ENCODE peak calls at places on chromosomes 11 and 22, in five cellular contexts. Z is CD8-positive, alpha-beta memory T cell; W is OCI-LY7; X is left ventricle myocardium inferior; T is WERI-Rb-1. L is an unnamed sample.

GRCh38 chr11:59666969-59667368 is 1.9 kb downstream of the PATL1 start:
- DNase-seq in Z (no peak), W (no peak), X (no peak), T (no peak), L (no peak)

GRCh38 chr11:102453286-102453797 is 777 bp upstream of the TMEM123 start:
- DNase-seq in Z (no peak), W (peak), X (peak), T (no peak), L (peak)

GRCh38 chr22:42493393-42493792 is 26.2 kb downstream of the RRP7A start:
- DNase-seq in Z (no peak), W (no peak), X (no peak), T (no peak), L (no peak)

GRCh38 chr11:71454470-71455113 is 1.6 kb downstream of the NADSYN1 start:
- DNase-seq in Z (peak), W (peak), X (no peak), T (no peak), L (no peak)

GRCh38 chr11:42631223-42631843 is 680.5 kb upstream of the API5 start:
- DNase-seq in Z (no peak), W (peak), X (no peak), T (peak), L (no peak)

GRCh38 chr11:113242767-113243397 is 71.5 kb upstream of the TTC12 start:
- DNase-seq in Z (no peak), W (no peak), X (no peak), T (no peak), L (no peak)

GRCh38 chr11:14578551-14578956 is 58.4 kb upstream of the PSMA1 start:
- DNase-seq in Z (peak), W (peak), X (no peak), T (no peak), L (no peak)

GRCh38 chr22:17578129-17578754 is 14.9 kb downstream of the SLC25A18 start:
- DNase-seq in Z (no peak), W (no peak), X (peak), T (no peak), L (peak)

GRCh38 chr22:41171996-41172395 is 33.1 kb upstream of the L3MBTL2 start:
- DNase-seq in Z (no peak), W (no peak), X (no peak), T (no peak), L (no peak)

GRCh38 chr11:72969894-72970335 is 155.7 kb downstream of the ATG16L2 start:
- DNase-seq in Z (no peak), W (no peak), X (no peak), T (no peak), L (no peak)

GRCh38 chr11:44795803-44796535 is 69.2 kb downstream of the TSPAN18 start:
- DNase-seq in Z (no peak), W (no peak), X (no peak), T (no peak), L (no peak)

GRCh38 chr11:89463381-89463780 is 27.8 kb downstream of the NOX4 start:
- DNase-seq in Z (no peak), W (no peak), X (no peak), T (no peak), L (no peak)

GRCh38 chr11:83721286-83721685 is 435.1 kb upstream of the CCDC90B start:
- DNase-seq in Z (no peak), W (no peak), X (no peak), T (no peak), L (peak)

GRCh38 chr11:118921929-118922744 is 3.6 kb downstream of the BCL9L start:
- DNase-seq in Z (no peak), W (no peak), X (peak), T (peak), L (peak)

GRCh38 chr11:28303477-28304191 is 195.4 kb downstream of the METTL15 start:
- DNase-seq in Z (no peak), W (no peak), X (no peak), T (no peak), L (no peak)

GRCh38 chr11:30479899-30480298 is 106.3 kb downstream of the MPPED2 start:
- DNase-seq in Z (no peak), W (no peak), X (no peak), T (no peak), L (no peak)

GRCh38 chr11:68882391-68882790 is 21.2 kb downstream of the MRPL21 start:
- DNase-seq in Z (no peak), W (no peak), X (no peak), T (no peak), L (no peak)

GRCh38 chr11:123479048-123479837 is 49.2 kb downstream of the GRAMD1B start:
- DNase-seq in Z (no peak), W (peak), X (no peak), T (no peak), L (no peak)

GRCh38 chr11:66542362-66542761 is 3.5 kb downstream of the ZDHHC24 start:
- DNase-seq in Z (no peak), W (no peak), X (no peak), T (no peak), L (no peak)

GRCh38 chr11:74647831-74648230 is 55.4 kb downstream of the POLD3 start:
- DNase-seq in Z (no peak), W (no peak), X (no peak), T (no peak), L (no peak)

GRCh38 chr22:41828516-41828915 is 4.4 kb upstream of the SREBF2 start:
- DNase-seq in Z (no peak), W (no peak), X (no peak), T (no peak), L (no peak)

GRCh38 chr11:11211888-11212287 is 141.2 kb downstream of the CSNK2A3 start:
- DNase-seq in Z (no peak), W (no peak), X (no peak), T (no peak), L (peak)

GRCh38 chr11:97237151-97237550 is 847.3 kb downstream of the JRKL start:
- DNase-seq in Z (no peak), W (no peak), X (no peak), T (no peak), L (no peak)

GRCh38 chr22:46538816-46539163 is 1.4 kb upstream of the CELSR1 start:
- DNase-seq in Z (no peak), W (no peak), X (peak), T (no peak), L (no peak)

GRCh38 chr11:70244698-70245097 is 25.8 kb upstream of the PPFIA1 start:
- DNase-seq in Z (no peak), W (no peak), X (no peak), T (no peak), L (no peak)

GRCh38 chr22:47976219-47976618 is 1213.8 kb downstream of the TBC1D22A start:
- DNase-seq in Z (no peak), W (no peak), X (no peak), T (no peak), L (no peak)

GRCh38 chr11:78351193-78351592 is 66.4 kb downstream of the GAB2 start:
- DNase-seq in Z (no peak), W (peak), X (no peak), T (no peak), L (no peak)

GRCh38 chr11:120132645-120133185 is 5.2 kb downstream of the TRIM29 start:
- DNase-seq in Z (no peak), W (no peak), X (no peak), T (no peak), L (no peak)

GRCh38 chr11:8311366-8311765 is 47.7 kb upstream of the LMO1 start:
- DNase-seq in Z (no peak), W (no peak), X (no peak), T (no peak), L (no peak)

GRCh38 chr11:85627332-85627997 is at the start of gene DLG2:
- DNase-seq in Z (no peak), W (peak), X (no peak), T (no peak), L (peak)

GRCh38 chr11:9138612-9139579 is 47.5 kb upstream of the SCUBE2 start:
- DNase-seq in Z (no peak), W (no peak), X (no peak), T (no peak), L (no peak)

GRCh38 chr11:34585870-34586654 is 34.8 kb upstream of the EHF start:
- DNase-seq in Z (no peak), W (peak), X (no peak), T (no peak), L (no peak)

GRCh38 chr22:19630614-19631013 is 83.7 kb upstream of the SEPTIN5 start:
- DNase-seq in Z (no peak), W (no peak), X (no peak), T (no peak), L (no peak)

GRCh38 chr11:11313426-11313825 is 39.6 kb downstream of the CSNK2A3 start:
- DNase-seq in Z (no peak), W (no peak), X (no peak), T (no peak), L (peak)

GRCh38 chr11:78063440-78064181 is at the start of gene THRSP:
- DNase-seq in Z (no peak), W (no peak), X (no peak), T (no peak), L (peak)

GRCh38 chr11:71078482-71078881 is 173.9 kb downstream of the SHANK2 start:
- DNase-seq in Z (no peak), W (no peak), X (no peak), T (no peak), L (no peak)

GRCh38 chr11:123707606-123708205 is 33.8 kb downstream of the ZNF202 start:
- DNase-seq in Z (no peak), W (peak), X (peak), T (peak), L (peak)

DNA sequence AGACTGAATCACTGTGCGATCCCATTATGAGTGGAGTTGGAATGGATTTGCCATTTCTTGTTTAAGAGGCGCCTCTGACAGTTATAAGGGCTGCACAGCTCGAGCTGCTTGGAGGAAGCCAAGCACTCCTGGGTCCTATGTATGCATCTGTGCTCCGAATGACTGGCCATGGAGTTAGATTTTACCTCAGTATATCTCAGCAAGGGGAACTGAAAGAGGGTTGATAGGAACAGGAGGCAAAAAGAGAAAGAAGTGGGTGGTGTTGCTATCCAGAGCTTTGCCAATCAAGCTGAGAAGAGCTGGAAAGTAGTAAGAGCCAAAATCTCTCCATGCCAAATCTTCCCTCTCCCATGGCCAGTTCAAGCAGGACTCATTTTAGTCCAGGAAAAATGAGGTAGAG is 632.0 kb upstream of the KIRREL3 start:
- DNase-seq in Z (no peak), W (no peak), X (no peak), T (no peak), L (no peak)
- H3K4me3 ChIP-seq in Z (no peak), W (no peak), X (no peak), T (no peak), L (no peak)

GRCh38 chr22:31628362-31628761 is 33.7 kb downstream of the PISD start:
- DNase-seq in Z (no peak), W (no peak), X (no peak), T (no peak), L (no peak)
- H3K4me3 ChIP-seq in Z (no peak), W (no peak), X (no peak), T (no peak), L (no peak)

DNA sequence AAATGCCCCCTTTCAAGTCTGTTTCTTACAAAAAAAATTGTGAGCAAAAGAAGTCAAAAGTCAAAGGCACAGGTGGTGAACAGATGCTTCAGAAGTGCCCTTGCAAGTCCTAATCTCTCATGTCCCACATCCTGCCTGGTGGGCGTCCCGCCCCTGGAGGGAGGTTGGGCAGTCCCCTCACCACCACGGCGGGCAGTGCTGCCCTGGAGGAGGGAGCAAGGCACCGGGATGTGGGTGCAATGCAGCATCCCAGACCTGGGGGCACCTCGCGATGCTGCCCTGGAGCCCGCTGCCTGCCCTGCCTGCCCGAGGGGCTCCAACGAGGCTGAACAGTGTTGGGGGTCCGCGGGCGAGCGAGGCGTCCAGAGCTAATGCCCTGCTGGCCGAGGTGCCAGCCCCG is 15.9 kb downstream of the MRGPRG start:
- DNase-seq in Z (no peak), W (no peak), X (peak), T (peak), L (no peak)
- H3K4me3 ChIP-seq in Z (no peak), W (no peak), X (peak), T (no peak), L (no peak)

GRCh38 chr11:13487661-13488030 is 8.2 kb downstream of the PTH start:
- DNase-seq in Z (no peak), W (peak), X (no peak), T (no peak), L (no peak)
- H3K4me3 ChIP-seq in Z (peak), W (no peak), X (peak), T (no peak), L (no peak)

GRCh38 chr11:33018005-33018404 is 2.3 kb downstream of the DEPDC7 start:
- DNase-seq in Z (no peak), W (no peak), X (no peak), T (no peak), L (no peak)
- H3K4me3 ChIP-seq in Z (no peak), W (no peak), X (no peak), T (no peak), L (no peak)

GRCh38 chr11:40544162-40544561 is 915.3 kb downstream of the LRRC4C start:
- DNase-seq in Z (no peak), W (no peak), X (no peak), T (no peak), L (no peak)
- H3K4me3 ChIP-seq in Z (no peak), W (no peak), X (no peak), T (no peak), L (no peak)